ENCODE peak calls at places on chromosome 12, in five cellular contexts. P is stomach, A is endothelial cell of umbilical vein, S is tibial artery, K is IMR-90. U is an unnamed sample.

GRCh38 chr12:113418213-113418879 is 3.8 kb upstream of the SDSL start:
- DNase-seq in P (no peak), A (no peak), S (no peak), K (peak), U (peak)

GRCh38 chr12:115998119-115998633 is 279.3 kb downstream of the MED13L start:
- DNase-seq in P (no peak), A (peak), S (no peak), K (peak), U (peak)

GRCh38 chr12:79775355-79776073 is 84.8 kb upstream of the PAWR start:
- DNase-seq in P (no peak), A (peak), S (no peak), K (no peak), U (no peak)

GRCh38 chr12:103326190-103326589 is 169.6 kb downstream of the C12orf42 start:
- DNase-seq in P (no peak), A (no peak), S (no peak), K (no peak), U (no peak)

GRCh38 chr12:14164266-14164665 is 182.9 kb upstream of the GRIN2B start:
- DNase-seq in P (no peak), A (no peak), S (no peak), K (no peak), U (no peak)

GRCh38 chr12:42961395-42961794 is 371.8 kb upstream of the PRICKLE1 start:
- DNase-seq in P (no peak), A (peak), S (no peak), K (peak), U (peak)

GRCh38 chr12:9647825-9648700 is 21.4 kb upstream of the CLEC2D start:
- DNase-seq in P (peak), A (peak), S (peak), K (peak), U (peak)

GRCh38 chr12:108525681-108526080 is 10.6 kb downstream of the FICD start:
- DNase-seq in P (no peak), A (no peak), S (no peak), K (peak), U (peak)

GRCh38 chr12:112422531-112422930 is 3.8 kb downstream of the PTPN11 start:
- DNase-seq in P (no peak), A (no peak), S (no peak), K (no peak), U (peak)

GRCh38 chr12:78229491-78230209 is 399.0 kb downstream of the NAV3 start:
- DNase-seq in P (no peak), A (peak), S (no peak), K (peak), U (peak)

GRCh38 chr12:28424965-28425364 is 234.7 kb downstream of the CCDC91 start:
- DNase-seq in P (peak), A (peak), S (no peak), K (peak), U (peak)

GRCh38 chr12:82359115-82359478 is 768 bp downstream of the METTL25 start:
- DNase-seq in P (no peak), A (no peak), S (no peak), K (no peak), U (no peak)

GRCh38 chr12:110270125-110270962 is 10.7 kb upstream of the ATP2A2 start:
- DNase-seq in P (peak), A (no peak), S (peak), K (peak), U (peak)

GRCh38 chr12:5173511-5174011 is 129.9 kb downstream of the KCNA5 start:
- DNase-seq in P (no peak), A (no peak), S (no peak), K (no peak), U (no peak)

GRCh38 chr12:110117948-110118685 is 6.0 kb upstream of the IFT81 start:
- DNase-seq in P (no peak), A (peak), S (no peak), K (no peak), U (no peak)

GRCh38 chr12:41795910-41796309 is 348.8 kb downstream of the GXYLT1 start:
- DNase-seq in P (no peak), A (peak), S (no peak), K (no peak), U (no peak)

GRCh38 chr12:113154351-113154973 is 4.9 kb downstream of the CFAP73 start:
- DNase-seq in P (no peak), A (peak), S (no peak), K (peak), U (peak)

GRCh38 chr12:105562727-105563072 is 232.2 kb downstream of the C12orf75 start:
- DNase-seq in P (peak), A (no peak), S (no peak), K (no peak), U (no peak)

GRCh38 chr12:105409881-105410471 is 79.5 kb downstream of the C12orf75 start:
- DNase-seq in P (peak), A (peak), S (peak), K (no peak), U (peak)

GRCh38 chr12:109256011-109256410 is 53.1 kb downstream of the FOXN4 start:
- DNase-seq in P (no peak), A (no peak), S (no peak), K (no peak), U (no peak)

GRCh38 chr12:26116829-26117228 is 8.0 kb downstream of the BHLHE41 start:
- DNase-seq in P (no peak), A (no peak), S (no peak), K (no peak), U (no peak)

GRCh38 chr12:132545955-132546354 is 56.0 kb downstream of the FBRSL1 start:
- DNase-seq in P (no peak), A (no peak), S (no peak), K (no peak), U (no peak)

GRCh38 chr12:41452838-41453237 is 264.7 kb downstream of the PDZRN4 start:
- DNase-seq in P (no peak), A (no peak), S (no peak), K (no peak), U (no peak)

GRCh38 chr12:16120027-16120426 is 157.5 kb downstream of the SLC15A5 start:
- DNase-seq in P (no peak), A (no peak), S (no peak), K (no peak), U (no peak)

GRCh38 chr12:131363416-131363815 is 347.5 kb upstream of the SFSWAP start:
- DNase-seq in P (no peak), A (no peak), S (no peak), K (no peak), U (no peak)

GRCh38 chr12:131362290-131363211 is 348.3 kb upstream of the SFSWAP start:
- DNase-seq in P (peak), A (no peak), S (no peak), K (no peak), U (no peak)

GRCh38 chr12:131365821-131366260 is 345.0 kb upstream of the SFSWAP start:
- DNase-seq in P (no peak), A (no peak), S (no peak), K (no peak), U (no peak)

GRCh38 chr12:131364903-131365820 is 345.7 kb upstream of the SFSWAP start:
- DNase-seq in P (no peak), A (no peak), S (no peak), K (no peak), U (no peak)

DNA sequence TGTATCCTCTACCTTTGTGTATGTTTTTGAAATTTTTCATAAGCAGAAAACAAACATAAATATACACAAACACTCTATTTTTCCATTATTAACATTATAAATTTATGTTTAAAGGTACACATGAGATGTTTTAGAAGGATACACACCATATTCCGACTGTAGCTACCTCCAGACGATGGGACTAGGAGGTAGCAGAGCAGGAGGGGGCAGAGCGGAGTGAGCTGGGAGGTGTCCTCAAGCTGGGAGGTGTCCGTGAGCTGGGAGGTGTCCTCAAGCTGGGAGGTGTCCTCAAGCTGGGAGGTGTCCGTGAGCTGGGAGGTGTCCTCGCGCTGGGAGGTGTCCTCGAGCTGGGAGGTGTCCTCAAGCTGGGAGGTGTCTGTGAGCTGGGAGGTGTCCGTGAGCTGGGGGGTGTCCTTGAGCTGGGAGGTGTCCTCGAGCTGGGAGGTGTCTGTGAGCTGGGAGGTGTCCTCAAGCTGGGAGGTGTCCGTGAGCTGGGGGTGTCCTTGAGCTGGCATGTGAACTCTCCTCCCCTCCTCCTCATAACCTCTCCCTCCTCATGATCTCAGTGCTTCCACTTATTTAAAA is 347.0 kb upstream of the SFSWAP start:
- DNase-seq in P (no peak), A (no peak), S (no peak), K (no peak), U (no peak)
- TF ChIP-seq CTCF in P (no peak), A (no peak), S (no peak), K (no peak), U (no peak)

GRCh38 chr12:17370621-17371020 is 719.4 kb downstream of the RERGL start:
- DNase-seq in P (no peak), A (no peak), S (no peak), K (no peak), U (no peak)

GRCh38 chr12:17369556-17369955 is 720.4 kb downstream of the RERGL start:
- DNase-seq in P (no peak), A (no peak), S (no peak), K (no peak), U (no peak)

GRCh38 chr12:17371491-17372290 is 718.3 kb downstream of the RERGL start:
- DNase-seq in P (no peak), A (no peak), S (no peak), K (no peak), U (no peak)

GRCh38 chr12:17372508-17372907 is 717.5 kb downstream of the RERGL start:
- DNase-seq in P (no peak), A (no peak), S (no peak), K (no peak), U (no peak)
- H3K4me3 ChIP-seq in P (no peak), A (no peak), S (no peak), K (no peak), U (no peak)

GRCh38 chr12:107415066-107415465 is 270.5 kb upstream of the PWP1 start:
- DNase-seq in P (no peak), A (no peak), S (no peak), K (peak), U (peak)
- TF ChIP-seq CTCF in P (no peak), A (no peak), S (no peak), K (peak), U (no peak)

GRCh38 chr12:117045175-117045997 is 53.8 kb downstream of the TESC start:
- DNase-seq in P (no peak), A (no peak), S (no peak), K (no peak), U (no peak)
- H3K4me3 ChIP-seq in P (no peak), A (no peak), S (no peak), K (no peak), U (no peak)

DNA sequence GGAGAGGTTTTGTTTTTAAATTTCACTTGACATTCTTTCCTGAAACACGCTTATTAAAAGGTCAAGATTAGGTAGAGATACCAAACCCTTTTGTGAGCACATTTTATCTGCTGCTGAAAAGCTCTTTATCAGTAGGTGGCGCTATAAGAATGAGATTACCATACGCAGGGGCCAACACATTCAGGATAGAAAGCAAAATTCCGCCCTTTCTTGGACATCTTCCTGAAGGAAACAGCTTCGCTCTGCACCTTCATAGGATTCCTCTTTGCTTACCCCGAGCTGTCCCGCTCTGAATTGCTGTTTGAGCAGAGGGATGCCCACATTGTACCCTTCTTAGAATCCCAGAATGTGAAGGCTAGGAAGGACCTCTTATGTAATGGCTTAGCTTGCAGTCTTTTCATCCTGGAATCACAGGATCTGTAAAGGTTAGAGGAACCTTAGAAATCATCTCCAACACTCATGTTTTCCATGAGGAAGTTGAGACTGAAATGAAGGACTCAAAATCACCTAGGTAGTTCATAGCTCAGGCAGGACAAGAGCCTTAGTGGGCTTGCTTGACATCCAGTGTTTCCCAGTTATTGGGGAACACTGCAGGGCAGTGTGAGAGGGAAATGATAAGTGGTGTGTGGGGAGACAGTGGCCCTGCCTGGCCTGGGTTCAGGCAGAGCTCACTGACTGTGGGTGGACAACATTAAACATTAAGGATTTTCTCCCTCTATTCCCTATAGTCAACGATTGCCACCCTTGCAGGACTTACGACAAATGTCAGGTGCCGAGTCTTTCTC is 38.7 kb upstream of the CRY1 start:
- DNase-seq in P (no peak), A (peak), S (no peak), K (peak), U (peak)
- TF ChIP-seq CTCF in P (peak), A (peak), S (peak), K (peak), U (peak)

GRCh38 chr12:32233568-32233967 is 126.9 kb downstream of the BICD1 start:
- DNase-seq in P (no peak), A (no peak), S (no peak), K (no peak), U (no peak)

GRCh38 chr12:32229971-32230606 is 123.4 kb downstream of the BICD1 start:
- DNase-seq in P (no peak), A (no peak), S (no peak), K (no peak), U (no peak)

GRCh38 chr12:32235251-32235650 is 128.6 kb downstream of the BICD1 start:
- DNase-seq in P (no peak), A (no peak), S (no peak), K (no peak), U (no peak)

GRCh38 chr12:32226768-32227167 is 120.1 kb downstream of the BICD1 start:
- DNase-seq in P (no peak), A (no peak), S (no peak), K (no peak), U (no peak)

DNA sequence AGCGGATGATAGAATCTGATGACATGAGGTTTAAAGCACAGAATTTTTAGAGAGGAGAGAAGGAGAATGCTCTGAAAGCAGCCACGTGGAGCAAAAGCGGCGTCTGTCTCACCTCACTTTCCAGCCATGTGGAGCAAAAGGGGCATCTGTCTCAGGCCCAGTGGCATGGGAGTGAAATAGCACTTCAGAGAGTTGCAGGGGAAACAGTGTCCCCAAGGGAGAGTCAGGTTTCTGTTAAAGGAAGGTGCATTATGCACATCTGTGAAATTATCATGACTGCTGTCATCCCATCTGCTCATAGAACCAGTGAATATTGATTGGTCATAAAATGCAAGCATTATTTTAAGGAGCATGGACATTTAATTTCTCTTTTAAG is 123.9 kb downstream of the BICD1 start:
- DNase-seq in P (no peak), A (no peak), S (no peak), K (no peak), U (no peak)
- H3K4me3 ChIP-seq in P (no peak), A (no peak), S (no peak), K (no peak), U (no peak)

DNA sequence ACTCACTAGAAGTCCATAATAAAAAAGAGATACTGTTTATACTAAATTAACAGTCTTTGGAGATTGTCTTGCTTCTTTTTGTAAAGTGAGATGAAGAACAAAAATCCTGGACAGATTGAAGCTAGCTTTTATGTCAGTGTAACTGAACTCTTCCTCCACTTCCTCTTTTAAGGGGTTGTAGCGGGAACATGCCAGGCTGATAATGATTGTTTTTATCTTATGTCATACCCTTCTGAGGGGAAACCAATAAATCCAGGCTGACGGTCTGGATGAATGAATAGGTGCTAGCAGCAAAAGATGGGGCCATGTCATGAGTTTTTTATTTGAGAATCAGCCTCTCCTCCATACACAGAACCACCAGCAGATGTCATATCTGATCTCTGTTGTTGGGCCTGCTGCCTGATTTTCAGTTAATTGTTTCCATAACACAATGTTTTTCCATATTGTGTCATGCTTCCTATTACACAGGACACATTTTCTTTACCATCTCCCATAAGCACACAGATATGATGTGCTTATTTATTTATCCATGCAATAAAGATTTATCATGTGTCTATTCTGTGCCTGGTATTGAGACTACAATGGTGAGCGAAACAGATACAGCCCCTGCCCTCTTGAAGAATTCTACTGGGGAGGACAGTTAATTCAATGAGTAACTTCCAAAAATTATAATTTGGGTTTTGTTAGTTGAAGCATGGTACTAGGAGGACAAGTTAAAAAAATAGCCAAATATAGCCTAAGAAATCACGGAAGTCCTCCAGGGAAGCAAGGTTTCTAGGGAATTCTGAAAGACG is 33.5 kb upstream of the CRY1 start:
- DNase-seq in P (no peak), A (peak), S (no peak), K (peak), U (peak)
- TF ChIP-seq CTCF in P (no peak), A (peak), S (no peak), K (peak), U (peak)

GRCh38 chr12:114673169-114673833 is 10.7 kb downstream of the TBX3 start:
- DNase-seq in P (no peak), A (no peak), S (no peak), K (peak), U (peak)

GRCh38 chr12:114678718-114679117 is 5.3 kb downstream of the TBX3 start:
- DNase-seq in P (no peak), A (no peak), S (no peak), K (no peak), U (no peak)

GRCh38 chr12:114678028-114678427 is 5.9 kb downstream of the TBX3 start:
- DNase-seq in P (no peak), A (no peak), S (no peak), K (no peak), U (no peak)

GRCh38 chr12:114674201-114675047 is 9.6 kb downstream of the TBX3 start:
- DNase-seq in P (no peak), A (no peak), S (no peak), K (peak), U (no peak)

DNA sequence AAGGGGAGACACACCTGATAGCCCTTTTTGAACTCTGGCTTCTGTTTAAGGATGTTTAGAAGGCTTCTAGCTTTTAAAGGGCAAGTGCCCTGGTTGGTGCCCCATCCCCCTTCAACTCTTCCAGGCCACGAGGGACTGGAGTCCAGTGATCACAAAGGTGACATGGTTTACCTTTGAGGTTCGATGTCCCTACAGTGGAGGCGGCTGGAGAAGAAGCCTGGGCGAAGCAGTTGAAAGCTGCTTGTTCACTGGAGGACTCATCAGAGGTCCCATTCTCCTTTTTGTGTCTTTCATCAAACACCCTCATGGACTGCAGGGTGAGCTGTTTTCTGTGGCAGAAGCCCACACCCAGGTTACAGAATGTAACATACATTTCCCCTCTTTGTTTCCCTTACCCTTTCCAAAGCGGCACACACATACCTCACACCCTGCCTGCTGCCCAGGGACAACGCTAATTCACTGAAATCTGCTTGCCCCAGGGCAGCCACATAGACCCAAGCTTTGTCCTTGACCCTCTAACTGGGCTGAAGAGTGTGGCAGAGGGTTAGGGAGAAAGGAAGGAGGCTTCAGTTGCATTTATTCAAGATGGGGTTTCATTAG is 7.7 kb downstream of the TBX3 start:
- DNase-seq in P (no peak), A (no peak), S (no peak), K (no peak), U (no peak)
- H3K4me3 ChIP-seq in P (no peak), A (no peak), S (no peak), K (peak), U (no peak)

GRCh38 chr12:54004063-54004840 is 4.3 kb downstream of the HOXC9 start:
- DNase-seq in P (no peak), A (no peak), S (no peak), K (no peak), U (peak)
- TF ChIP-seq CTCF in P (no peak), A (no peak), S (no peak), K (no peak), U (peak)

DNA sequence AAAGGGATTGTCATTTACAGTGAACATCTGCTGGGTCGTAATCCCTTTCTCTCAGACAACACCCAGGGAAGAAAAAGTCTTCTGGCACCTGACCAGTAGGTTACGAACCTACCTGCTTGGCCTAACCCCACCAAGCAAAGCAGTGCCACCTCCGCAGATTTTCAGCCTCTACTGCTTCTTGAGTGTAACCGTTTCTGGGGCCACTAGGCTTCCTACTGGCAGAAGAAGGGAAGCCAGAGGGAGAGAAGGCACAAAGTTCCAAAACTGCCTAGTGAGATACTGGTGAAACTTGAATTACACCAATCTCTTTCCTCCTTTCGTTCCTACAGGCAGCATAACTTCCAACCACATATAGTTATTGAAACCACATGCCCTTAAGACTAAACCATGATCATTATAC is 383.6 kb downstream of the BCAT1 start:
- DNase-seq in P (no peak), A (no peak), S (no peak), K (no peak), U (no peak)
- H3K4me3 ChIP-seq in P (no peak), A (no peak), S (no peak), K (no peak), U (no peak)